ENCODE peak calls at places on chromosomes 3 and 15, in four cellular contexts. A, W, H and B are unnamed samples. For H3K4me1, the result is how much of the 10 kb centered on the place peaks cover.

GRCh38 chr15:40050788-40051615 is 12.0 kb upstream of the SRP14 start:
- DNase-seq in H (no peak), A (peak), W (no peak), B (peak)

GRCh38 chr3:47856669-47857068 is 53.7 kb downstream of the DHX30 start:
- DNase-seq in H (no peak), A (no peak), W (no peak), B (no peak)

GRCh38 chr3:166367947-166368533 is 530.8 kb upstream of the BCHE start:
- DNase-seq in A (no peak), H (no peak), W (no peak), B (no peak)

GRCh38 chr3:19104459-19104858 is 43.9 kb upstream of the KCNH8 start:
- DNase-seq in H (no peak), W (no peak), A (no peak), B (no peak)

GRCh38 chr3:185332026-185332735 is 30.8 kb upstream of the MAP3K13 start:
- DNase-seq in H (no peak), A (peak), W (no peak), B (peak)

GRCh38 chr15:77569647-77570186 is 63.0 kb downstream of the LINGO1 start:
- DNase-seq in W (no peak), A (peak), H (no peak), B (no peak)

GRCh38 chr15:77599899-77600298 is 32.8 kb downstream of the LINGO1 start:
- DNase-seq in H (no peak), W (no peak), A (peak), B (no peak)

GRCh38 chr15:66951531-66951930 is 113.9 kb upstream of the SMAD3 start:
- DNase-seq in H (no peak), A (no peak), W (no peak), B (no peak)

GRCh38 chr15:71547066-71547465 is 263.3 kb upstream of the NR2E3 start:
- DNase-seq in A (peak), W (no peak), H (no peak), B (no peak)
- TF ChIP-seq CTCF in A (no peak), W (no peak), H (no peak), B (no peak)

DNA sequence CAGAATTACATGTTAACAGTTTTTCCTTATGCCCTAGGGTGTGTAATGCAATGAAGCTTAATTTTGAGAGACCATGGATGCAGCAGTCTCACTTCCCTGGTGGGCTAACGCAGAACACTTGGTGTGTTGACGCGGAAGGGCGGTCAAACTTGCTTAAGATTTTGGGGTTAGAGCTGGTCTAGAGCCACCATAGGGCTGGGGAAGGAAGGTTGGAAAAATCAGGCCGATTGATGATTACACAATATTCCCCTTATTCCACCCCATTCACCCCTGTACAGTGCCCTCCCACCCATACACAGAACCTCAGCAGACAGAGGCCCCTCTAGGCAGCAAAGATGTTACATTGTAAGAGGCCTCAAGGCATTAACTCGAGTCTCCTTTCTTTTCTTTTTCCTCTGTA is 24.3 kb downstream of the VGLL4 start:
- DNase-seq in H (no peak), W (no peak), A (no peak), B (no peak)
- H3K4me1 ChIP-seq in H (under half), W (under half), A (under half), B (under half)

GRCh38 chr15:80323285-80323684 is 71.3 kb upstream of the CTXND1 start:
- DNase-seq in H (no peak), A (no peak), W (no peak), B (no peak)
- TF ChIP-seq CTCF in H (no peak), A (peak), W (no peak), B (peak)

GRCh38 chr3:172094621-172095557 is 55.5 kb downstream of the FNDC3B start:
- DNase-seq in H (no peak), A (peak), W (no peak), B (peak)
- H3K4me1 ChIP-seq in H (half or more), A (half or more), W (under half), B (under half)

DNA sequence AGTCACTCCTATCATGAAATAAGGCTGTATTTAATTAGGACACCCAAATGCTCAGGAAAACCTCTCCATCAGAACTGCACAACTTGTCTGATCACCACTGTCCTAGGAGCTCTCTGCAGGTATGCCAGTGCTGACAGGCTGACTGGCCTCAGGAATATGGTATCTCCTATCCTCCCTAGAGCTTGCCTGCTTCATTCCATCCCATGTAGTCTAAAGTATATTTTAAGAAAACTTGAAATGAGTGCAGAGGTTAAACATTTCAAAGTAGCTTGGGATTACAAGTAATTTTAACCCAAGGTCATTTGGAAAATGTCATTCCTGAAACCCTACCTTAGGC is 23.7 kb downstream of the FILIP1L start:
- DNase-seq in W (no peak), H (no peak), A (no peak), B (no peak)
- TF ChIP-seq CTCF in W (no peak), H (no peak), A (no peak), B (no peak)

GRCh38 chr15:90400759-90401314 is 12.8 kb downstream of the IQGAP1 start:
- DNase-seq in W (no peak), A (peak), H (peak), B (peak)
- H3K4me1 ChIP-seq in W (under half), A (under half), H (half or more), B (under half)

DNA sequence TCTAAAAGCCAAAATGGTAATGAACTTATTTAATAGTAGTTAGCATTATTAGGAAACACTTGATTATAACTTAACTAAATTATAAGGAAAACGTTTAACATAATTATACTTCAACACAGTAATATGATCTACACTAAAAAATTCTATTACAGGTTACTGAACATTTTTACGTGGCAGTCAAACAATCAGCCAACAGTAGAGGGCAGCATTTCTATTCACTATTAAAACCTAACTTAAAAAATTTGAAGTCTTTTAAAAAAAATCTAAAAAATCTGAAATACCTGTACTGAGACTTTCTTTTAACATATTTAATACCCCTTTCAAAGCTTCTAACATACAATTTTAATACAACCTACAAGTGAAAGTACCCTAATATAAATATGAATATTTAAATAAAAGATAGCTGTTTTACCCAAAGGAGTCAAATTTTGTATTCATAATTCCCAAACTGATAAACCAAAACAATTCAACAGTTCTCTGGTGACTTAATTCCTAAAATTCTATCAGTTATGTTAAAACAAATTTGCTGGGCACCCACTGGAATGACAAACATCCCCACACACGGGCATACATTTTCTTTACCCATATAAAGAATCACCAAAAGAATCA is 41.5 kb downstream of the DLG1 start:
- DNase-seq in H (no peak), A (peak), W (no peak), B (peak)
- TF ChIP-seq CTCF in H (peak), A (peak), W (peak), B (peak)